ENCODE peak calls at places on chromosomes 1 and 21, in seven cellular contexts. I is mammary epithelial cell; Y is IMR-90; G is HT-29; K is activated naive CD4-positive, alpha-beta T cell treated with anti-CD3 and anti-CD28 coated beads, Interleukin-2, amount 10 ng/mL, durations not matched to agents 7 days and 5 days; T is activated CD8-positive, alpha-beta memory T cell treated with anti-CD3 and anti-CD28 coated beads, Interleukin-2, amount 50 U/mL, for 48 hours; U is ovary. V is an unnamed sample.

GRCh38 chr1:169894424-169895145 is 889 bp upstream of the SCYL3 start:
- DNase-seq in I (no peak), Y (no peak), G (no peak), K (no peak), T (no peak), U (no peak), V (no peak)

GRCh38 chr1:26690576-26691031 is 5.2 kb upstream of the ARID1A start:
- DNase-seq in I (no peak), Y (no peak), G (no peak), K (no peak), T (no peak), U (no peak), V (no peak)

GRCh38 chr1:229127301-229127700 is 143.6 kb upstream of the RAB4A start:
- DNase-seq in I (peak; percentile 68), Y (peak; percentile 41), G (no peak), K (peak; percentile 57), T (peak; percentile 58), U (no peak), V (no peak)

GRCh38 chr1:40258445-40258769 is 371 bp downstream of the ZMPSTE24 start:
- DNase-seq in I (no peak), Y (peak; percentile 23), G (no peak), K (no peak), T (no peak), U (no peak), V (no peak)

GRCh38 chr21:25855591-25855990 is 120.8 kb downstream of the GABPA start:
- DNase-seq in I (no peak), Y (no peak), G (no peak), K (no peak), T (no peak), U (no peak), V (no peak)

GRCh38 chr1:192958871-192959270 is 100.3 kb downstream of the UCHL5 start:
- DNase-seq in I (no peak), Y (peak; percentile 74), G (no peak), K (no peak), T (no peak), U (no peak), V (no peak)

GRCh38 chr1:151847867-151848596 is 5.5 kb downstream of the THEM5 start:
- DNase-seq in I (no peak), Y (no peak), G (no peak), K (no peak), T (peak; percentile 49), U (no peak), V (no peak)

GRCh38 chr1:200082329-200082728 is 54.8 kb downstream of the NR5A2 start:
- DNase-seq in I (no peak), Y (peak; percentile 8), G (no peak), K (no peak), T (no peak), U (no peak), V (no peak)

GRCh38 chr1:17400725-17401341 is 28.8 kb downstream of the PADI6 start:
- DNase-seq in I (no peak), Y (no peak), G (no peak), K (no peak), T (no peak), U (no peak), V (no peak)

GRCh38 chr1:172178846-172179245 is 241.6 kb upstream of the C1orf105 start:
- DNase-seq in I (no peak), Y (no peak), G (no peak), K (no peak), T (no peak), U (no peak), V (no peak)

GRCh38 chr21:26795866-26796329 is 49.3 kb downstream of the ADAMTS1 start:
- DNase-seq in I (peak; percentile 73), Y (peak; percentile 100), G (peak; percentile 1), K (no peak), T (no peak), U (peak; percentile 95), V (no peak)

GRCh38 chr1:96544051-96544830 is 177.3 kb upstream of the PTBP2 start:
- DNase-seq in I (no peak), Y (no peak), G (no peak), K (no peak), T (no peak), U (no peak), V (no peak)

GRCh38 chr1:204994086-204994862 is 48.7 kb upstream of the CNTN2 start:
- DNase-seq in I (no peak), Y (no peak), G (no peak), K (no peak), T (no peak), U (no peak), V (no peak)

GRCh38 chr1:205450448-205450847 is 5.4 kb downstream of the BLACAT1 start:
- DNase-seq in I (peak; percentile 59), Y (no peak), G (peak; percentile 41), K (no peak), T (no peak), U (no peak), V (no peak)

GRCh38 chr1:102595106-102595505 is 513.2 kb downstream of the COL11A1 start:
- DNase-seq in I (no peak), Y (no peak), G (no peak), K (no peak), T (no peak), U (no peak), V (no peak)

GRCh38 chr21:29305561-29305960 is 6.8 kb downstream of the BACH1 start:
- DNase-seq in I (no peak), Y (no peak), G (no peak), K (no peak), T (no peak), U (no peak), V (no peak)

GRCh38 chr1:7402548-7402850 is 368.6 kb upstream of the VAMP3 start:
- DNase-seq in I (no peak), Y (no peak), G (no peak), K (no peak), T (no peak), U (no peak), V (peak; percentile 51)

GRCh38 chr1:32962248-32962896 is 2.2 kb downstream of the RNF19B start:
- DNase-seq in I (no peak), Y (peak; percentile 26), G (peak; percentile 30), K (no peak), T (no peak), U (no peak), V (no peak)

GRCh38 chr1:197958861-197959260 is 41.7 kb downstream of the LHX9 start:
- DNase-seq in I (no peak), Y (no peak), G (peak; percentile 47), K (no peak), T (no peak), U (no peak), V (no peak)

GRCh38 chr1:236829085-236829484 is 34.0 kb downstream of the MTR start:
- DNase-seq in I (no peak), Y (no peak), G (no peak), K (no peak), T (no peak), U (no peak), V (no peak)

GRCh38 chr1:89035080-89035479 is 12.4 kb upstream of the GBP3 start:
- DNase-seq in I (no peak), Y (no peak), G (no peak), K (no peak), T (no peak), U (no peak), V (no peak)

GRCh38 chr1:46183926-46184557 is 7.8 kb upstream of the P3R3URF start:
- DNase-seq in I (no peak), Y (no peak), G (no peak), K (no peak), T (no peak), U (no peak), V (no peak)

GRCh38 chr1:182765416-182765815 is 24.2 kb upstream of the NPL start:
- DNase-seq in I (no peak), Y (no peak), G (no peak), K (no peak), T (no peak), U (no peak), V (no peak)

GRCh38 chr1:245880754-245881403 is 626.2 kb downstream of the SMYD3 start:
- DNase-seq in I (peak; percentile 35), Y (peak; percentile 91), G (no peak), K (no peak), T (no peak), U (no peak), V (no peak)

GRCh38 chr1:20252587-20252986 is 38.1 kb upstream of the VWA5B1 start:
- DNase-seq in I (no peak), Y (no peak), G (no peak), K (no peak), T (no peak), U (no peak), V (no peak)

GRCh38 chr21:29403922-29404538 is 105.3 kb downstream of the BACH1 start:
- DNase-seq in I (peak; percentile 74), Y (no peak), G (no peak), K (no peak), T (no peak), U (no peak), V (no peak)

GRCh38 chr1:112807117-112807516 is 92.0 kb upstream of the PPM1J start:
- DNase-seq in I (no peak), Y (no peak), G (no peak), K (no peak), T (no peak), U (no peak), V (no peak)

GRCh38 chr1:179867493-179868330 is 9.9 kb downstream of the TOR1AIP2 start:
- DNase-seq in I (peak; percentile 25), Y (peak; percentile 50), G (peak; percentile 76), K (peak; percentile 69), T (no peak), U (peak; percentile 28), V (no peak)

GRCh38 chr1:98897479-98897878 is 107.2 kb downstream of the PLPPR5 start:
- DNase-seq in I (no peak), Y (no peak), G (no peak), K (no peak), T (no peak), U (no peak), V (no peak)

GRCh38 chr21:34576043-34576466 is 38.9 kb downstream of the RCAN1 start:
- DNase-seq in I (peak; percentile 53), Y (peak; percentile 60), G (peak; percentile 5), K (no peak), T (no peak), U (no peak), V (peak; percentile 59)

GRCh38 chr1:8122477-8123407 is 96.6 kb upstream of the ERRFI1 start:
- DNase-seq in I (no peak), Y (peak; percentile 85), G (peak; percentile 52), K (no peak), T (no peak), U (no peak), V (no peak)

GRCh38 chr1:234279021-234279420 is 94.2 kb upstream of the COA6 start:
- DNase-seq in I (no peak), Y (no peak), G (no peak), K (no peak), T (no peak), U (no peak), V (no peak)

GRCh38 chr1:201264554-201264953 is 18.8 kb upstream of the PKP1 start:
- DNase-seq in I (no peak), Y (no peak), G (no peak), K (no peak), T (no peak), U (no peak), V (peak; percentile 56)

GRCh38 chr21:45756029-45756428 is 112.5 kb downstream of the PCBP3 start:
- DNase-seq in I (no peak), Y (no peak), G (no peak), K (no peak), T (no peak), U (no peak), V (no peak)

GRCh38 chr1:72986591-72987290 is 704.4 kb upstream of the NEGR1 start:
- DNase-seq in I (no peak), Y (no peak), G (no peak), K (no peak), T (no peak), U (no peak), V (no peak)

GRCh38 chr1:154837679-154838171 is 32.4 kb downstream of the KCNN3 start:
- DNase-seq in I (no peak), Y (no peak), G (no peak), K (no peak), T (no peak), U (peak; percentile 41), V (no peak)